ENCODE peak calls at places on chromosomes 6 and 20, in eight cellular contexts. G is HCT116, B is IMR-90, M is Peyer's patch, U is uterus, N is suprapubic skin, P is A549, C is right lobe of liver. F is an unnamed sample.

GRCh38 chr20:50680106-50680960 is 11.0 kb downstream of the RIPOR3 start:
- DNase-seq in G (no peak), B (no peak), M (peak; percentile 84), U (peak; percentile 71), N (no peak), P (no peak), C (peak; percentile 84), F (no peak)

GRCh38 chr6:134303903-134304302 is 14.0 kb downstream of the SGK1 start:
- DNase-seq in G (no peak), B (peak; percentile 48), M (no peak), U (no peak), N (no peak), P (no peak), C (no peak), F (no peak)

GRCh38 chr6:147909645-147910044 is 401.2 kb downstream of the SAMD5 start:
- DNase-seq in G (no peak), B (peak; percentile 39), M (no peak), U (no peak), N (no peak), P (no peak), C (no peak), F (no peak)

GRCh38 chr6:36840471-36841461 is 1.5 kb upstream of the CPNE5 start:
- DNase-seq in G (no peak), B (no peak), M (no peak), U (peak; percentile 60), N (no peak), P (no peak), C (no peak), F (peak; percentile 47)

GRCh38 chr6:136990754-136991153 is 54.0 kb downstream of the IL20RA start:
- DNase-seq in G (no peak), B (no peak), M (no peak), U (no peak), N (no peak), P (no peak), C (no peak), F (no peak)

GRCh38 chr6:83998021-83998584 is 35.5 kb upstream of the MRAP2 start:
- DNase-seq in G (no peak), B (no peak), M (no peak), U (no peak), N (no peak), P (no peak), C (no peak), F (no peak)

GRCh38 chr20:32247957-32248497 is 29.4 kb upstream of the KIF3B start:
- DNase-seq in G (no peak), B (no peak), M (no peak), U (no peak), N (no peak), P (no peak), C (no peak), F (peak; percentile 77)

GRCh38 chr20:33005132-33005566 is 916 bp upstream of the SUN5 start:
- DNase-seq in G (peak; percentile 6), B (peak; percentile 15), M (no peak), U (no peak), N (no peak), P (no peak), C (no peak), F (peak; percentile 73)

GRCh38 chr20:51456511-51457280 is 85.8 kb downstream of the NFATC2 start:
- DNase-seq in G (peak; percentile 88), B (peak; percentile 95), M (peak; percentile 86), U (peak; percentile 98), N (peak; percentile 96), P (peak; percentile 86), C (peak; percentile 92), F (peak; percentile 63)

GRCh38 chr6:10414766-10415592 is at the start of gene TFAP2A:
- DNase-seq in G (no peak), B (peak; percentile 56), M (no peak), U (no peak), N (no peak), P (peak; percentile 59), C (no peak), F (no peak)

GRCh38 chr6:4714961-4715501 is 61.2 kb upstream of the CDYL start:
- DNase-seq in G (no peak), B (no peak), M (no peak), U (no peak), N (peak; percentile 24), P (no peak), C (no peak), F (no peak)

GRCh38 chr20:41316602-41317535 is 662 bp downstream of the ZHX3 start:
- DNase-seq in G (no peak), B (peak; percentile 93), M (peak; percentile 92), U (peak; percentile 84), N (peak; percentile 93), P (peak; percentile 87), C (peak; percentile 87), F (peak; percentile 74)

GRCh38 chr6:24933266-24933665 is 2.5 kb downstream of the RIPOR2 start:
- DNase-seq in G (no peak), B (no peak), M (no peak), U (no peak), N (no peak), P (no peak), C (no peak), F (no peak)

GRCh38 chr6:39065561-39065960 is 17.0 kb downstream of the GLP1R start:
- DNase-seq in G (no peak), B (no peak), M (no peak), U (no peak), N (no peak), P (no peak), C (no peak), F (no peak)

GRCh38 chr20:58839474-58839874 is 11.2 kb downstream of the GNAS-AS1 start:
- DNase-seq in G (peak; percentile 7), B (peak; percentile 24), M (no peak), U (no peak), N (no peak), P (peak; percentile 57), C (peak; percentile 44), F (peak; percentile 74)

GRCh38 chr6:79078057-79078969 is at the start of gene PHIP:
- DNase-seq in G (peak; percentile 90), B (peak; percentile 97), M (peak; percentile 96), U (peak; percentile 91), N (peak; percentile 97), P (peak; percentile 42), C (peak; percentile 94), F (peak; percentile 98)
- TF ChIP-seq POLR2A in G (peak; percentile 91), B (peak; percentile 37), M (peak; percentile 42), U (no peak), N (peak; percentile 36), P (peak; percentile 62), C (peak; percentile 62), F (peak; percentile 86)

DNA sequence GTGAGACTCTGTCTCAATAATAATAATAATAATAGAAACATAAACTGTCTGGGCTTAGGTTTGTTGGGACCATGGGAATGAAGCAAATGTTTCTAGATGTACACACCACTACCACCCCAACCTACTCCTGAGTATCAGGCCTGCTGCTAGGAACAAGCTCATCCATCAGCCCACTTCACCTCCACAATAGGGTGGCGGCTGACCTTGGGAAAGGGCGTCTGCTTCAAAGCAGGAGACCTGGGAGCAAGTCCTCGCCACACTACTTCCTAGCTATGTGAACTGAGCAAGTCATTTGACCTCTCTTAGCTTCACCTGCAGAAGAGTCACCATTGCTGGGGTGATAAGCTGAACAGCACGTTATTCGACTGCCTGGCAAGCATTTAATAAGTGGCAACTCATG is 3.1 kb upstream of the FOXP4 start:
- DNase-seq in G (no peak), B (no peak), M (no peak), U (no peak), N (no peak), P (no peak), C (no peak), F (no peak)
- TF ChIP-seq POLR2A in G (no peak), B (no peak), M (no peak), U (no peak), N (no peak), P (no peak), C (no peak), F (no peak)

DNA sequence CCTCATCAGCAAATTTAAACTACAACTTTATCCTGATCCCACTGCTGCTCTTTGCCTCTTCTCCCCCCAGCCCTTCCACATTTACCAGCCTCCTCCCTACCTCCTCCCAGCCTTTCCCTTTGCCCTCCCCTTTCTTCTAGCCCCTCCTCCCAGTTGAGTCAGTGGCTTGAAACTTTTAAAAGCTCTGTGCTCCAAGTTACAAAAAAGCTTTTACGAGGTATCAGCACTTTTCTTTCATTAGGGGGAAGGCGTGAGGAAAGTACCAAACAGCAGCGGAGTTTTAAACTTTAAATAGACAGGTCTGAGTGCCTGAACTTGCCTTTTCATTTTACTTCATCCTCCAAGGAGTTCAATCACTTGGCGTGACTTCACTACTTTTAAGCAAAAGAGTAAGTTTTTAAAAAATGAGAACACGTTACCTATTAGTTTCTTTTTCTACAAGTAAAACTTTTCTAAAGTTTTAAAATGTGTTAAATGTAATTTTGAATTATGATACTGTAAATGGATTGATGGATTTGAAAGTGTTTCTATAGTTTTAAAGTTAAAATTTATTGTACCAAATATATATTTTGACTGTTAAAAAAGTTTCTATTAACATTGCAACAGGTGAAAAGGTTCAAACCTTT is at the start of gene GJA1:
- DNase-seq in G (no peak), B (peak; percentile 86), M (no peak), U (peak; percentile 58), N (no peak), P (peak; percentile 61), C (no peak), F (peak; percentile 87)
- TF ChIP-seq POLR2A in G (no peak), B (peak; percentile 84), M (no peak), U (peak; percentile 89), N (peak; percentile 60), P (no peak), C (no peak), F (peak; percentile 28)

GRCh38 chr6:33391278-33392167 is at the start of gene KIFC1:
- DNase-seq in G (peak; percentile 100), B (peak; percentile 100), M (peak; percentile 100), U (peak; percentile 99), N (peak; percentile 99), P (peak; percentile 92), C (peak; percentile 99), F (peak; percentile 100)
- TF ChIP-seq POLR2A in G (peak; percentile 44), B (peak; percentile 65), M (no peak), U (peak; percentile 19), N (no peak), P (no peak), C (no peak), F (no peak)

DNA sequence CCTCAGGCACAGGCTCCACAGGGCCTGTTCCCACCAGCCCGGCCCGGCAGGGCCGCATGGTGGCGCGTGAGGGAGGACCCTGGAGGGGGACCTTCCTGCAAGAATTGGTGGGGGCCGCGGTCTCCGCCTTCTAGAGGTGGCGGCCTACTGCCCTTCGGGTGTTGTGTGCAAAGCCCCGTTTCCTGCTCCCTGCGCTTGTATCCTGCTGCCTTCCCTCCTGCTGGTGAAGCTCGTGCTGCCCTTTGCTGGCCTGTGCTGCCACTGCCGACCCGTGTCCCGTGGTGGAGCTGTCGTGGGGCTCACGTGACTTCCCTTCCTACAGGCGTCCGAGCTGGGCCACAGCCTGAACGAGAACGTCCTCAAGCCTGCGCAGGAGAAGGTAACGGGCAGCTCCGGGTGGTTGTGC is 8.4 kb upstream of the COL20A1 start:
- DNase-seq in G (no peak), B (no peak), M (no peak), U (no peak), N (no peak), P (no peak), C (no peak), F (peak; percentile 78)
- TF ChIP-seq POLR2A in G (no peak), B (no peak), M (no peak), U (no peak), N (no peak), P (no peak), C (no peak), F (peak; percentile 29)